ENCODE peak calls at places on chromosome 22, in six cellular contexts. One of them, this sample, is unnamed.
A peak's percentile ranks its signal among the peaks of the same experiment; 100 is the strongest.

GRCh38 chr22:42383851-42384417 is 48.3 kb downstream of the NFAM1 start:
- DNase-seq in neuronal stem cell: no peak
- DNase-seq in IMR-90: no peak
- DNase-seq in mesendoderm: no peak
- DNase-seq in H9: no peak
- DNase-seq in H1: no peak
- DNase-seq in this sample: no peak

GRCh38 chr22:19524170-19525115 is at the start of gene CLDN5:
- DNase-seq in neuronal stem cell: peak; percentile 63
- DNase-seq in IMR-90: no peak
- DNase-seq in mesendoderm: peak; percentile 26
- DNase-seq in H9: peak; percentile 84
- DNase-seq in H1: no peak
- DNase-seq in this sample: peak; percentile 28

GRCh38 chr22:37197451-37198289 is 9.6 kb upstream of the C1QTNF6 start:
- DNase-seq in neuronal stem cell: no peak
- DNase-seq in IMR-90: peak; percentile 61
- DNase-seq in mesendoderm: peak; percentile 87
- DNase-seq in H9: no peak
- DNase-seq in H1: no peak
- DNase-seq in this sample: peak; percentile 87

GRCh38 chr22:32815943-32816342 is 14.4 kb downstream of the TIMP3 start:
- DNase-seq in neuronal stem cell: no peak
- DNase-seq in IMR-90: no peak
- DNase-seq in mesendoderm: no peak
- DNase-seq in H9: no peak
- DNase-seq in H1: no peak
- DNase-seq in this sample: no peak

GRCh38 chr22:27784099-27784446 is 17.5 kb downstream of the MN1 start:
- DNase-seq in neuronal stem cell: no peak
- DNase-seq in IMR-90: no peak
- DNase-seq in mesendoderm: no peak
- DNase-seq in H9: no peak
- DNase-seq in H1: no peak
- DNase-seq in this sample: no peak

GRCh38 chr22:43883012-43883661 is 8.7 kb downstream of the PNPLA5 start:
- DNase-seq in neuronal stem cell: peak; percentile 74
- DNase-seq in IMR-90: peak; percentile 81
- DNase-seq in mesendoderm: peak; percentile 93
- DNase-seq in H9: peak; percentile 88
- DNase-seq in H1: peak; percentile 65
- DNase-seq in this sample: peak; percentile 63

GRCh38 chr22:37022483-37023337 is 3.2 kb downstream of the MPST start:
- DNase-seq in neuronal stem cell: no peak
- DNase-seq in IMR-90: no peak
- DNase-seq in mesendoderm: no peak
- DNase-seq in H9: no peak
- DNase-seq in H1: no peak
- DNase-seq in this sample: no peak

GRCh38 chr22:36325163-36326031 is 62.4 kb downstream of the MYH9 start:
- DNase-seq in neuronal stem cell: no peak
- DNase-seq in IMR-90: peak; percentile 86
- DNase-seq in mesendoderm: no peak
- DNase-seq in H9: no peak
- DNase-seq in H1: no peak
- DNase-seq in this sample: peak; percentile 59

GRCh38 chr22:43000441-43001175 is 14.3 kb downstream of the PACSIN2 start:
- DNase-seq in neuronal stem cell: no peak
- DNase-seq in IMR-90: peak; percentile 74
- DNase-seq in mesendoderm: no peak
- DNase-seq in H9: no peak
- DNase-seq in H1: no peak
- DNase-seq in this sample: peak; percentile 56

GRCh38 chr22:44523981-44524759 is 26.1 kb upstream of the RTL6 start:
- DNase-seq in neuronal stem cell: no peak
- DNase-seq in IMR-90: peak; percentile 99
- DNase-seq in mesendoderm: no peak
- DNase-seq in H9: peak; percentile 7
- DNase-seq in H1: no peak
- DNase-seq in this sample: peak; percentile 99

GRCh38 chr22:24985824-24986214 is 33.3 kb downstream of the KIAA1671 start:
- DNase-seq in neuronal stem cell: no peak
- DNase-seq in IMR-90: peak; percentile 10
- DNase-seq in mesendoderm: peak; percentile 67
- DNase-seq in H9: no peak
- DNase-seq in H1: no peak
- DNase-seq in this sample: peak; percentile 98

GRCh38 chr22:29503811-29504372 is 23.9 kb downstream of the NEFH start:
- DNase-seq in neuronal stem cell: no peak
- DNase-seq in IMR-90: peak; percentile 79
- DNase-seq in mesendoderm: no peak
- DNase-seq in H9: no peak
- DNase-seq in H1: no peak
- DNase-seq in this sample: peak; percentile 82

GRCh38 chr22:32802291-32802826 is 854 bp downstream of the TIMP3 start:
- DNase-seq in neuronal stem cell: no peak
- DNase-seq in IMR-90: no peak
- DNase-seq in mesendoderm: no peak
- DNase-seq in H9: no peak
- DNase-seq in H1: no peak
- DNase-seq in this sample: no peak

GRCh38 chr22:20661473-20661872 is 112.4 kb upstream of the SERPIND1 start:
- DNase-seq in neuronal stem cell: no peak
- DNase-seq in IMR-90: no peak
- DNase-seq in mesendoderm: no peak
- DNase-seq in H9: no peak
- DNase-seq in H1: no peak
- DNase-seq in this sample: no peak

GRCh38 chr22:17772963-17773605 is 1.2 kb downstream of the BID start:
- DNase-seq in neuronal stem cell: no peak
- DNase-seq in IMR-90: peak; percentile 56
- DNase-seq in mesendoderm: no peak
- DNase-seq in H9: no peak
- DNase-seq in H1: no peak
- DNase-seq in this sample: peak; percentile 27

GRCh38 chr22:36191106-36191836 is 10.3 kb downstream of the APOL4 start:
- DNase-seq in neuronal stem cell: no peak
- DNase-seq in IMR-90: peak; percentile 64
- DNase-seq in mesendoderm: no peak
- DNase-seq in H9: no peak
- DNase-seq in H1: no peak
- DNase-seq in this sample: no peak

GRCh38 chr22:17114173-17114957 is 6.8 kb downstream of the TMEM121B start:
- DNase-seq in neuronal stem cell: no peak
- DNase-seq in IMR-90: no peak
- DNase-seq in mesendoderm: no peak
- DNase-seq in H9: no peak
- DNase-seq in H1: no peak
- DNase-seq in this sample: no peak

GRCh38 chr22:29820941-29821789 is 16.9 kb downstream of the ASCC2 start:
- DNase-seq in neuronal stem cell: no peak
- DNase-seq in IMR-90: peak; percentile 98
- DNase-seq in mesendoderm: no peak
- DNase-seq in H9: no peak
- DNase-seq in H1: no peak
- DNase-seq in this sample: peak; percentile 97

GRCh38 chr22:20242393-20243175 is 25.5 kb downstream of the RTN4R start:
- DNase-seq in neuronal stem cell: no peak
- DNase-seq in IMR-90: no peak
- DNase-seq in mesendoderm: no peak
- DNase-seq in H9: no peak
- DNase-seq in H1: no peak
- DNase-seq in this sample: no peak

GRCh38 chr22:35538801-35539321 is 1.8 kb upstream of the RASD2 start:
- DNase-seq in neuronal stem cell: no peak
- DNase-seq in IMR-90: no peak
- DNase-seq in mesendoderm: peak; percentile 66
- DNase-seq in H9: peak; percentile 71
- DNase-seq in H1: no peak
- DNase-seq in this sample: peak; percentile 37

GRCh38 chr22:36764641-36765040 is 11.3 kb downstream of the IFT27 start:
- DNase-seq in neuronal stem cell: no peak
- DNase-seq in IMR-90: no peak
- DNase-seq in mesendoderm: no peak
- DNase-seq in H9: peak; percentile 5
- DNase-seq in H1: no peak
- DNase-seq in this sample: no peak

GRCh38 chr22:26577081-26577480 is 12.9 kb downstream of the TPST2 start:
- DNase-seq in neuronal stem cell: no peak
- DNase-seq in IMR-90: no peak
- DNase-seq in mesendoderm: no peak
- DNase-seq in H9: no peak
- DNase-seq in H1: no peak
- DNase-seq in this sample: no peak

GRCh38 chr22:26581026-26581425 is 8.9 kb downstream of the TPST2 start:
- DNase-seq in neuronal stem cell: no peak
- DNase-seq in IMR-90: no peak
- DNase-seq in mesendoderm: no peak
- DNase-seq in H9: no peak
- DNase-seq in H1: no peak
- DNase-seq in this sample: no peak

GRCh38 chr22:26580240-26580962 is 9.5 kb downstream of the TPST2 start:
- DNase-seq in neuronal stem cell: no peak
- DNase-seq in IMR-90: no peak
- DNase-seq in mesendoderm: peak; percentile 72
- DNase-seq in H9: peak; percentile 67
- DNase-seq in H1: no peak
- DNase-seq in this sample: no peak

GRCh38 chr22:26581769-26582168 is 8.2 kb downstream of the TPST2 start:
- DNase-seq in neuronal stem cell: no peak
- DNase-seq in IMR-90: no peak
- DNase-seq in mesendoderm: no peak
- DNase-seq in H9: no peak
- DNase-seq in H1: no peak
- DNase-seq in this sample: no peak

GRCh38 chr22:26579331-26579886 is 10.5 kb downstream of the TPST2 start:
- DNase-seq in neuronal stem cell: no peak
- DNase-seq in IMR-90: no peak
- DNase-seq in mesendoderm: no peak
- DNase-seq in H9: no peak
- DNase-seq in H1: no peak
- DNase-seq in this sample: no peak
- H3K18ac ChIP-seq in neuronal stem cell: no peak overlapping the region
- H3K18ac ChIP-seq in IMR-90: no peak overlapping the region
- H3K18ac ChIP-seq in mesendoderm: no peak overlapping the region
- H3K18ac ChIP-seq in H9: peak overlapping the region; percentile 40
- H3K18ac ChIP-seq in H1: peak overlapping the region; percentile 10
- H3K18ac ChIP-seq in this sample: no peak overlapping the region

DNA sequence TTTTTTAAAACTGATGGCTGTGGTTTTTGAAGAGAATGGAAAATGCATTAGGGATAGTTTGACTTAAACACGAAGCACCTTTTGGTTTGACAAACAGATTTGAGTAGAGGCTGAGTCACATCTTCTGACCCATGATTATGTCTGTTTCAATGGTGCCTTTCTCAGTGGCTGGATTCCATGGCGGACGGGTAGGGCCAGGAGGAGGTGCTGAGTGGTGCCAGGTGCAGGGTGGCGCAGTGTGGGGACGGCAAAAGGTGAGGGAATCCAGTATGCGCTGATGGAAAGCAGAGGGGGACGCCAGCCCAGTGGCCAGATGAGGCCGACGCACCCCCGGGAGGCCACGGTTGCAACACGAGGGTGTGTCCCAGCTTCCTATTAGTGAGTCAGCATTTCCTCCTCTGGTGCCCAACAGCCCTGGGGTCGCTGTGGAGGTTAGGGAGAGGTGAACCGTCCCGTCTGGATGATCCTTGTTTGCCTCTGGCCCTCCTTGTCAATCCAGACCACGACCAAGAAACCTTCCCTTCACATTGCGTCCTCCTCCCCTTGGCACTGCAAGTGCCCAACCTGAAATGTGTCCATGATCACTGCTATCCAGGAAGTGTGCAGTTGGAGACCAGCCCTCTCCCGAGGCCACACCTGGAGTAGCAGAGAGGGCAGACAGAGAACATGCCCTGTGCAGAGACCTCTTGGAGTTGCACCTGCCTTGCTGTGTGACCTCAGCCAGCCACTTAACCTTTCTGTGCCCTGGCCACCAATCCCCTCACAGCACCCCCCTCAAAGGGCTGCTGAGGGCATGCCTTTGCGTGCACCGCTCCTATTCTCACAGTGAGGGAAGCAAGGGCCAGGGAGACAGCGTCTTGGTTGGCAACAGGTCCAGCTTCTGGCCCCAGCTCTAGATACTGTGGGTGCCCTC is 32.5 kb upstream of the ATXN10 start:
- DNase-seq in neuronal stem cell: no peak
- DNase-seq in IMR-90: no peak
- DNase-seq in mesendoderm: no peak
- DNase-seq in H9: no peak
- DNase-seq in H1: no peak
- DNase-seq in this sample: peak; percentile 67
- H3K18ac ChIP-seq in neuronal stem cell: peak overlapping the region; percentile 81
- H3K18ac ChIP-seq in IMR-90: no peak overlapping the region
- H3K18ac ChIP-seq in mesendoderm: no peak overlapping the region
- H3K18ac ChIP-seq in H9: no peak overlapping the region
- H3K18ac ChIP-seq in H1: peak overlapping the region; percentile 0
- H3K18ac ChIP-seq in this sample: peak overlapping the region; percentile 89

GRCh38 chr22:39239561-39240423 is 5.0 kb downstream of the PDGFB start:
- DNase-seq in neuronal stem cell: no peak
- DNase-seq in IMR-90: no peak
- DNase-seq in mesendoderm: no peak
- DNase-seq in H9: no peak
- DNase-seq in H1: no peak
- DNase-seq in this sample: no peak
- H3K18ac ChIP-seq in neuronal stem cell: peak overlapping the region; percentile 67
- H3K18ac ChIP-seq in IMR-90: no peak overlapping the region
- H3K18ac ChIP-seq in mesendoderm: no peak overlapping the region
- H3K18ac ChIP-seq in H9: no peak overlapping the region
- H3K18ac ChIP-seq in H1: peak overlapping the region; percentile 7
- H3K18ac ChIP-seq in this sample: peak overlapping the region; percentile 48

DNA sequence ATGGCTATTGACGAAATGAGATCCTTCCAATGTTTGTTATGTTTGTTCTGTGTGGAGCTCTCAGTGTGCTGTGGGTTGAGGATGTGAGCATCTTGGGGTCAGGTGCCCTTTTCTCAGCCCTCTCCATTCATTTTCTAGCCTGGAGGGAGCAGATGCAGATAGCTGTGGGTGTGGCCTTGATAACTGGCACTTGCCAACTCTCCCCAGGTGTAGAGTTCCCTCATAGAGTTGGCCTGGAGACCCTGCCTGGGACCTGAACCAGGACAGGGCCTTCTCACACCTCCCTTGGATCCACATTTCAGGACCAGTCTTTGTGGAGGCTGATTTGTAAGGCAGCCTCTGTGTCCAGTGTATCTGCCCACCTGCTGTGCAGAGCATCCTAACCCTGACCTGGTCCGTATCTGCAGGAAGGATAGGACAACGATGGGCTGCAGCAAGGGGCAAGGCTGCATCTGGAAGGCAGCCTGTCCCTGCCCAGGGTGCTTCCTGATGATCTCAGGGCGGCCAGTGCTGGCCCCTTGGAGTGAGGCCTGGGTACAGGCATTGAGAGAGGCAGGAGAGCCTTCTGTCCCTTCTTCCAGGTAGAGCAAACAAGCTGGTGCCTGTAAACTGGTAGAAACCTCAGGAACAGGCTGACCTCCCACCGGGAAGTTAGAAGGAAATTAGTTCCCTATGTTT is 245.9 kb downstream of the TBC1D22A start:
- DNase-seq in neuronal stem cell: no peak
- DNase-seq in IMR-90: no peak
- DNase-seq in mesendoderm: no peak
- DNase-seq in H9: no peak
- DNase-seq in H1: no peak
- DNase-seq in this sample: no peak
- H3K18ac ChIP-seq in neuronal stem cell: no peak overlapping the region
- H3K18ac ChIP-seq in IMR-90: no peak overlapping the region
- H3K18ac ChIP-seq in mesendoderm: no peak overlapping the region
- H3K18ac ChIP-seq in H9: no peak overlapping the region
- H3K18ac ChIP-seq in H1: no peak overlapping the region
- H3K18ac ChIP-seq in this sample: no peak overlapping the region

GRCh38 chr22:49486225-49486624 is 341.4 kb downstream of the BRD1 start:
- DNase-seq in neuronal stem cell: no peak
- DNase-seq in IMR-90: no peak
- DNase-seq in mesendoderm: no peak
- DNase-seq in H9: no peak
- DNase-seq in H1: no peak
- DNase-seq in this sample: no peak
- H3K18ac ChIP-seq in neuronal stem cell: peak overlapping the region; percentile 50
- H3K18ac ChIP-seq in IMR-90: no peak overlapping the region
- H3K18ac ChIP-seq in mesendoderm: no peak overlapping the region
- H3K18ac ChIP-seq in H9: no peak overlapping the region
- H3K18ac ChIP-seq in H1: no peak overlapping the region
- H3K18ac ChIP-seq in this sample: no peak overlapping the region

This sample was measured in mesenchymal stem cell.